ENCODE peak calls at places on chromosome 12, in seven cellular contexts. One of them, this sample, is unnamed.

GRCh38 chr12:57069522-57069921 is 9.1 kb downstream of the NEMP1 start:
- DNase-seq in amniotic stem cell: peak
- DNase-seq in stromal cell of bone marrow: peak
- DNase-seq in transverse colon: peak
- DNase-seq in GOT3: no peak
- DNase-seq in NCI-H460: peak
- DNase-seq in left cardiac atrium: peak
- DNase-seq in this sample: peak

GRCh38 chr12:87772401-87772800 is 256.8 kb downstream of the C12orf50 start:
- DNase-seq in transverse colon: no peak
- DNase-seq in GOT3: no peak
- DNase-seq in left cardiac atrium: no peak
- DNase-seq in stromal cell of bone marrow: no peak
- DNase-seq in NCI-H460: no peak
- DNase-seq in amniotic stem cell: no peak
- DNase-seq in this sample: no peak

GRCh38 chr12:50506753-50507473 is 2.1 kb downstream of the DIP2B start:
- DNase-seq in amniotic stem cell: no peak
- DNase-seq in GOT3: no peak
- DNase-seq in stromal cell of bone marrow: no peak
- DNase-seq in NCI-H460: no peak
- DNase-seq in transverse colon: no peak
- DNase-seq in left cardiac atrium: no peak
- DNase-seq in this sample: no peak

GRCh38 chr12:124774462-124775167 is 89.0 kb downstream of the SCARB1 start:
- DNase-seq in transverse colon: peak
- DNase-seq in amniotic stem cell: peak
- DNase-seq in stromal cell of bone marrow: peak
- DNase-seq in NCI-H460: no peak
- DNase-seq in GOT3: peak
- DNase-seq in left cardiac atrium: peak
- DNase-seq in this sample: no peak

GRCh38 chr12:124626841-124627502 is 59.6 kb upstream of the NCOR2 start:
- DNase-seq in GOT3: peak
- DNase-seq in left cardiac atrium: peak
- DNase-seq in transverse colon: no peak
- DNase-seq in NCI-H460: no peak
- DNase-seq in amniotic stem cell: no peak
- DNase-seq in stromal cell of bone marrow: peak
- DNase-seq in this sample: no peak

GRCh38 chr12:91098942-91099341 is 12.4 kb downstream of the LUM start:
- DNase-seq in NCI-H460: no peak
- DNase-seq in GOT3: no peak
- DNase-seq in left cardiac atrium: no peak
- DNase-seq in amniotic stem cell: peak
- DNase-seq in stromal cell of bone marrow: peak
- DNase-seq in transverse colon: no peak
- DNase-seq in this sample: peak

GRCh38 chr12:42474391-42474790 is 115.2 kb downstream of the PRICKLE1 start:
- DNase-seq in amniotic stem cell: no peak
- DNase-seq in transverse colon: no peak
- DNase-seq in NCI-H460: peak
- DNase-seq in stromal cell of bone marrow: peak
- DNase-seq in GOT3: no peak
- DNase-seq in left cardiac atrium: no peak
- DNase-seq in this sample: peak

GRCh38 chr12:6840428-6841138 is at the start of gene GNB3:
- DNase-seq in amniotic stem cell: no peak
- DNase-seq in transverse colon: no peak
- DNase-seq in left cardiac atrium: no peak
- DNase-seq in stromal cell of bone marrow: no peak
- DNase-seq in GOT3: no peak
- DNase-seq in NCI-H460: no peak
- DNase-seq in this sample: no peak

GRCh38 chr12:48307269-48307668 is 43.5 kb downstream of the ZNF641 start:
- DNase-seq in left cardiac atrium: no peak
- DNase-seq in transverse colon: no peak
- DNase-seq in NCI-H460: no peak
- DNase-seq in GOT3: no peak
- DNase-seq in amniotic stem cell: no peak
- DNase-seq in stromal cell of bone marrow: no peak
- DNase-seq in this sample: no peak

GRCh38 chr12:112017041-112017440 is 3.8 kb downstream of the ERP29 start:
- DNase-seq in transverse colon: no peak
- DNase-seq in GOT3: no peak
- DNase-seq in stromal cell of bone marrow: no peak
- DNase-seq in amniotic stem cell: no peak
- DNase-seq in NCI-H460: no peak
- DNase-seq in left cardiac atrium: no peak
- DNase-seq in this sample: no peak

GRCh38 chr12:122021822-122022392 is at the start of gene BCL7A:
- DNase-seq in transverse colon: peak
- DNase-seq in left cardiac atrium: peak
- DNase-seq in GOT3: no peak
- DNase-seq in NCI-H460: peak
- DNase-seq in amniotic stem cell: no peak
- DNase-seq in stromal cell of bone marrow: peak
- DNase-seq in this sample: peak

GRCh38 chr12:93135286-93136239 is 206.5 kb upstream of the EEA1 start:
- DNase-seq in GOT3: no peak
- DNase-seq in stromal cell of bone marrow: no peak
- DNase-seq in transverse colon: no peak
- DNase-seq in NCI-H460: no peak
- DNase-seq in amniotic stem cell: no peak
- DNase-seq in left cardiac atrium: no peak
- DNase-seq in this sample: no peak

This sample was measured in A549.